ENCODE peak calls at places on chromosomes 11 and 22, in five cellular contexts. H is activated CD4-positive, alpha-beta T cell treated with anti-CD3 and anti-CD28 coated beads, Interleukin-2, amount 50 U/mL, for 24 hours; E is CD8-positive, alpha-beta memory T cell; F is CD8-positive, alpha-beta T cell; X is neural crest cell. N is an unnamed sample.
A peak's percentile ranks its signal among the peaks of the same experiment; 100 is the strongest.

GRCh38 chr11:68870470-68870869 is 28.8 kb upstream of the CPT1A start:
- DNase-seq in E (no peak), H (no peak), X (no peak), F (no peak), N (no peak)

GRCh38 chr11:74417860-74418508 is 19.8 kb upstream of the PGM2L1 start:
- DNase-seq in X (no peak), H (no peak), E (no peak), F (no peak), N (no peak)

GRCh38 chr11:124446926-124447325 is 1.4 kb upstream of the OR8B8 start:
- DNase-seq in H (no peak), F (no peak), E (no peak), X (no peak), N (no peak)

GRCh38 chr11:118238947-118239346 is 13.2 kb downstream of the MPZL3 start:
- DNase-seq in F (no peak), H (no peak), E (no peak), X (no peak), N (no peak)

GRCh38 chr11:4087551-4087950 is 7.0 kb upstream of the RRM1 start:
- DNase-seq in E (no peak), F (no peak), X (no peak), H (no peak), N (no peak)

GRCh38 chr11:24965780-24966179 is 468.9 kb downstream of the LUZP2 start:
- DNase-seq in F (no peak), H (no peak), E (no peak), X (no peak), N (no peak)

GRCh38 chr11:96306933-96307747 is 35.9 kb downstream of the MAML2 start:
- DNase-seq in H (no peak), F (peak; percentile 23), E (peak; percentile 39), X (peak; percentile 27), N (no peak)

GRCh38 chr22:30178180-30179126 is 68.1 kb downstream of the LIF start:
- DNase-seq in H (no peak), F (peak; percentile 21), E (peak; percentile 40), X (no peak), N (no peak)

GRCh38 chr11:76453248-76453647 is 8.4 kb downstream of the EMSY start:
- DNase-seq in E (no peak), X (no peak), F (no peak), H (no peak), N (no peak)

GRCh38 chr11:72741429-72741833 is 10.8 kb downstream of the ARAP1 start:
- DNase-seq in F (no peak), H (no peak), E (no peak), X (peak; percentile 31), N (no peak)

GRCh38 chr11:86108890-86109638 is 40.2 kb upstream of the PICALM start:
- DNase-seq in X (no peak), H (no peak), F (no peak), E (no peak), N (no peak)

GRCh38 chr11:85827768-85828639 is 17.1 kb upstream of the SYTL2 start:
- DNase-seq in F (peak; percentile 32), X (no peak), H (no peak), E (peak; percentile 60), N (peak; percentile 41)

GRCh38 chr11:5620606-5621521 is 3.9 kb upstream of the TRIM34 start:
- DNase-seq in H (no peak), X (no peak), F (no peak), E (no peak), N (no peak)

GRCh38 chr11:2519879-2520735 is 75.3 kb downstream of the KCNQ1 start:
- DNase-seq in F (no peak), H (no peak), E (no peak), X (no peak), N (no peak)

GRCh38 chr11:331332-332060 is 10.8 kb upstream of the IFITM3 start:
- DNase-seq in E (no peak), F (no peak), X (no peak), H (no peak), N (no peak)

GRCh38 chr11:75766449-75767227 is 1.9 kb upstream of the DGAT2 start:
- DNase-seq in E (no peak), X (no peak), H (no peak), F (no peak), N (no peak)

GRCh38 chr11:34599406-34599901 is 21.4 kb upstream of the EHF start:
- DNase-seq in H (no peak), F (no peak), X (no peak), E (no peak), N (no peak)

GRCh38 chr11:61336171-61336935 is 3.3 kb downstream of the TKFC start:
- DNase-seq in F (peak; percentile 82), X (peak; percentile 80), E (peak; percentile 84), H (peak; percentile 68), N (peak; percentile 71)

GRCh38 chr11:58057481-58057880 is 26.7 kb downstream of the OR6Q1 start:
- DNase-seq in X (no peak), F (no peak), H (no peak), E (no peak), N (no peak)

GRCh38 chr22:27438271-27438980 is 363.1 kb downstream of the MN1 start:
- DNase-seq in H (no peak), X (no peak), E (no peak), F (no peak), N (no peak)

GRCh38 chr11:13228569-13228968 is 49.0 kb upstream of the BMAL1 start:
- DNase-seq in E (no peak), F (no peak), H (no peak), X (no peak), N (no peak)

GRCh38 chr11:90326647-90327046 is 103.8 kb upstream of the CHORDC1 start:
- DNase-seq in E (no peak), X (no peak), H (no peak), F (no peak), N (no peak)

GRCh38 chr11:122864386-122864785 is 18.2 kb upstream of the JHY start:
- DNase-seq in E (no peak), H (no peak), X (no peak), F (no peak), N (no peak)

GRCh38 chr11:45270946-45271345 is 15.2 kb downstream of the SYT13 start:
- DNase-seq in F (no peak), E (no peak), H (no peak), X (no peak), N (no peak)

GRCh38 chr11:61106906-61107470 is 4.7 kb downstream of the CD5 start:
- DNase-seq in E (no peak), X (no peak), F (no peak), H (no peak), N (no peak)

GRCh38 chr11:2759228-2760195 is 59.7 kb upstream of the KCNQ1OT1 start:
- DNase-seq in F (no peak), H (no peak), X (no peak), E (no peak), N (no peak)

N was measured in stimulated activated naive CD4-positive, alpha-beta T cell.